ENCODE peak calls at places on chromosome 17, in ten cellular contexts. P is AG10803, H is H1, Q is mucosa of descending colon, E is fibroblast of mammary gland, O is neural progenitor cell, M is dorsolateral prefrontal cortex, N is HFF-Myc, S is gastrocnemius medialis, F is cardiac muscle cell. C is an unnamed sample.

GRCh38 chr17:13600475-13601316 is 1.0 kb downstream of the HS3ST3A1 start:
- DNase-seq in M (no peak), N (no peak), Q (peak), F (peak), E (no peak), S (no peak), O (peak), H (no peak), P (peak), C (no peak)

GRCh38 chr17:40551091-40551873 is 14.0 kb downstream of the CCR7 start:
- DNase-seq in N (no peak), O (no peak), M (peak), H (no peak), P (peak), S (peak), E (peak), F (peak), Q (peak), C (no peak)

GRCh38 chr17:30297715-30298114 is 6.0 kb upstream of the BLMH start:
- DNase-seq in O (no peak), E (no peak), P (no peak), M (no peak), S (no peak), F (no peak), H (no peak), N (no peak), Q (no peak), C (no peak)

GRCh38 chr17:3447625-3448024 is 14.0 kb upstream of the OR1E2 start:
- DNase-seq in M (no peak), F (peak), O (peak), N (no peak), S (no peak), H (no peak), P (no peak), Q (no peak), E (peak), C (no peak)

GRCh38 chr17:27563532-27563931 is 67.5 kb upstream of the LGALS9 start:
- DNase-seq in O (no peak), M (no peak), F (no peak), H (no peak), N (no peak), P (no peak), E (no peak), Q (no peak), S (no peak), C (no peak)

GRCh38 chr17:16504974-16505373 is 13.0 kb upstream of the LRRC75A start:
- DNase-seq in O (no peak), P (no peak), S (no peak), H (no peak), Q (no peak), M (no peak), F (no peak), N (no peak), E (no peak), C (no peak)

GRCh38 chr17:19341211-19341631 is 21.3 kb downstream of the B9D1 start:
- DNase-seq in P (no peak), O (no peak), S (no peak), F (no peak), N (no peak), E (no peak), Q (no peak), M (peak), H (no peak), C (no peak)

GRCh38 chr17:79064026-79064425 is 10.6 kb upstream of the ENGASE start:
- DNase-seq in H (no peak), E (no peak), M (peak), O (no peak), S (no peak), P (no peak), F (no peak), N (no peak), Q (no peak), C (no peak)

GRCh38 chr17:40605301-40605700 is 40.0 kb upstream of the CCR7 start:
- DNase-seq in F (no peak), M (no peak), S (no peak), Q (no peak), O (no peak), P (no peak), N (no peak), H (no peak), E (no peak), C (no peak)

GRCh38 chr17:5780476-5780875 is 196.2 kb upstream of the NLRP1 start:
- DNase-seq in E (peak), H (no peak), Q (no peak), S (no peak), M (no peak), O (no peak), P (peak), N (peak), F (peak), C (no peak)

GRCh38 chr17:2900842-2901241 is 104.6 kb downstream of the RAP1GAP2 start:
- DNase-seq in E (no peak), O (no peak), Q (no peak), N (no peak), H (no peak), S (no peak), M (no peak), F (no peak), P (no peak), C (no peak)

GRCh38 chr17:66593116-66593515 is 241.8 kb upstream of the CACNG5 start:
- DNase-seq in P (no peak), H (no peak), S (no peak), N (no peak), O (no peak), E (no peak), M (no peak), Q (no peak), F (no peak), C (no peak)

GRCh38 chr17:47099451-47099986 is 89.6 kb downstream of the CDC27 start:
- DNase-seq in H (no peak), M (no peak), O (no peak), N (no peak), E (no peak), F (no peak), S (no peak), P (no peak), Q (no peak), C (no peak)

GRCh38 chr17:66676421-66676820 is 158.5 kb upstream of the CACNG5 start:
- DNase-seq in F (no peak), M (no peak), P (no peak), S (peak), H (no peak), O (no peak), Q (peak), E (peak), N (no peak), C (no peak)

GRCh38 chr17:42744283-42744805 is 496 bp downstream of the EZH1 start:
- DNase-seq in M (no peak), P (peak), S (peak), H (peak), N (peak), F (peak), Q (peak), E (peak), O (no peak), C (no peak)

GRCh38 chr17:7294614-7295153 is at the start of gene YBX2:
- DNase-seq in P (no peak), N (no peak), S (peak), E (no peak), Q (peak), M (peak), F (peak), H (no peak), O (peak), C (no peak)

GRCh38 chr17:33002245-33002644 is 10.6 kb downstream of the SPACA3 start:
- DNase-seq in Q (no peak), E (no peak), N (no peak), S (no peak), H (no peak), P (no peak), O (no peak), F (no peak), M (no peak), C (no peak)

GRCh38 chr17:32993977-32994376 is 2.3 kb downstream of the SPACA3 start:
- DNase-seq in S (no peak), M (no peak), Q (no peak), N (no peak), H (no peak), F (no peak), P (no peak), O (no peak), E (no peak), C (no peak)

GRCh38 chr17:32998893-32999240 is 7.2 kb downstream of the SPACA3 start:
- DNase-seq in Q (no peak), F (peak), O (no peak), P (peak), H (no peak), N (no peak), S (no peak), M (no peak), E (peak), C (no peak)

GRCh38 chr17:32995416-32995815 is 3.8 kb downstream of the SPACA3 start:
- DNase-seq in E (no peak), H (no peak), P (no peak), M (no peak), N (no peak), Q (no peak), F (no peak), S (no peak), O (no peak), C (no peak)

GRCh38 chr17:32998111-32998892 is 6.7 kb downstream of the SPACA3 start:
- DNase-seq in O (peak), H (peak), M (peak), E (peak), Q (peak), N (peak), S (peak), P (peak), F (peak), C (no peak)
- H3K4me3 ChIP-seq in O (no peak), H (no peak), M (no peak), E (peak), Q (no peak), N (peak), S (no peak), P (peak), F (no peak), C (peak)

GRCh38 chr17:75009139-75009724 is 3.2 kb upstream of the MRPL58 start:
- DNase-seq in Q (no peak), P (no peak), S (no peak), E (no peak), N (no peak), F (no peak), O (no peak), M (no peak), H (no peak), C (no peak)

GRCh38 chr17:75011788-75012319 is 616 bp upstream of the MRPL58 start:
- DNase-seq in H (no peak), S (peak), N (peak), O (peak), F (peak), Q (peak), P (peak), E (peak), M (peak), C (no peak)

GRCh38 chr17:75012320-75013076 is at the start of gene MRPL58:
- DNase-seq in F (peak), S (peak), P (peak), M (peak), H (peak), Q (peak), O (peak), N (peak), E (peak), C (no peak)

GRCh38 chr17:75013077-75013391 is 564 bp downstream of the MRPL58 start:
- DNase-seq in O (no peak), Q (no peak), F (no peak), E (no peak), H (no peak), N (no peak), P (no peak), S (no peak), M (no peak), C (no peak)

DNA sequence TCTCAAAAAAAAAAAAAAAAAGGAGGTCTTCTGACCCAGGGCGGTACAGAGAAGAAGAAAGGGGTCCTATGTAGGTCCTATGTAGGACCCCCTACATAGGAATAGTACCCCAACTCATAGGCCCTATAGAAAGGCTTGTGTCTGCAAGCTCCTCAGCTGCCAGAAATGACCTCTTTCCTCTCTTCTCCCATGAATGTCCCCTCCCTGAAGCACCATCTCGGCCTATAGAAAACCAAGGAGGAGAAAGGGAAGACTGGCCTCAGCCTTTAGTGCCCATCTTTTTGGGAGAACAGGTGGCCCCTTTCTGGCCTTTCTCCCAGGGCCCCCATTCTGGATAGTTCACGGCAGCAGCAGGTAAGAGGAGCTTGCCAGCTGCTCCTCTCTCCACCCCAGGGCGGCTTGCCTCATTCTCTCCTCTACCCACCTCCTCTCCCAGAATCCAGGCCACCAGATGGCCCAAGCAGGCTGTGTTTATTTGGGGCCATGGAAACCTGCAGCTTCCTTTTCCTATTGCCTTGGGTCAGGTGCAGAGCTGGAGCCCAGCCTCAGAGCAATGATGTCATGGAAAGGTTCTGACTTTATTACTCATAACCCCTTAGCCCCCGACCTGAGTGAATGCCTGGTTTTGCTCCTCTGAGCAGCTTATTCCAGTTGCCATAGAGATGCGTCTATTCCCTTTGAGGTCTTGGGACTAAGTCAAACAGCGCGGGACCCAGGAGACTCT is 1.6 kb upstream of the MRPL58 start:
- DNase-seq in F (peak), S (peak), H (no peak), O (no peak), P (no peak), M (peak), Q (peak), E (peak), N (no peak), C (no peak)
- H3K4me3 ChIP-seq in F (no peak), S (no peak), H (no peak), O (no peak), P (no peak), M (no peak), Q (no peak), E (no peak), N (no peak), C (no peak)

GRCh38 chr17:45851464-45851863 is 6.8 kb downstream of the SPPL2C start:
- DNase-seq in O (no peak), Q (no peak), P (no peak), S (no peak), N (no peak), H (no peak), F (no peak), E (no peak), M (no peak), C (no peak)

GRCh38 chr17:45854209-45854608 is 9.5 kb downstream of the SPPL2C start:
- DNase-seq in S (no peak), N (no peak), E (no peak), P (no peak), M (no peak), H (no peak), F (no peak), O (no peak), Q (no peak), C (no peak)

GRCh38 chr17:45851022-45851421 is 6.3 kb downstream of the SPPL2C start:
- DNase-seq in N (no peak), O (no peak), Q (no peak), H (no peak), S (no peak), F (no peak), P (no peak), M (no peak), E (no peak), C (no peak)

GRCh38 chr17:45851873-45852272 is 7.2 kb downstream of the SPPL2C start:
- DNase-seq in O (no peak), S (no peak), N (no peak), P (no peak), E (no peak), F (no peak), M (no peak), Q (no peak), H (no peak), C (no peak)

DNA sequence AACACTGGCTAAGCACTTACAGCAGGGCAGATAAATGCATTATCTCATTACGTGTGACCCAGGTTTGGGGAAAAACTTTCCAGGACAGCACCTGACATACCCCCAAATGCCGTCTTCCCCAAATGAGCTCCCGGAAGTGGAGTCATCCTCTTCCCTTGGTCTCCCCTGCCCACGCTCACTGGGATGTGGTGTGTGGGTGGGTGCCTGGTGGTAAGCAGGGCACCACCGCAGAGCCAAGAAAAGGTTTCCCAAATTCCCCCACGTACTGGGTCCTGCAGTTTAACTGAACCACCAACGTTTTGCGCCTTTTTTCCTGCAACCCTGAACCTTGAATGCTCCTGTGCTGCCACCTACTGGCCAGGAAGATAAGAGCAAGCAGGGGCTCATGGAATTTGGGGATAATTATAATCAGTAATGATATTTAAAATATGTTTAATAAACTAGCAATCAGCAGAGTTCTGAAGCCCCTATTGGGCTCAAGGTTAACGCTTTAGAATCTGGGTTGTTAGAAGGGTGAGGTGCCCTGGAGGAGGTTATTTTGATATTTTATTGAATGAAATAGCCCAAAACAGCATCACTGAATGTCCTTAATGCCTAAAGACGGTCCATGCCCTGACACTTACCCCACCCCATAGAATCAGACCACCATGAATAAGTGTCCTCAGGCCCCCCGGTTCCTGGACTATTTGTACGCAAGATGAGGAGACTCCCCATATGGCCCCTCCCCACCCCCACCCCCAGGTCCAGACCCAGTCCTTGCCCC is 8.0 kb downstream of the SPPL2C start:
- DNase-seq in S (peak), H (peak), F (peak), P (peak), O (peak), E (peak), Q (peak), M (peak), N (peak), C (no peak)
- H3K4me3 ChIP-seq in S (no peak), H (no peak), F (no peak), P (no peak), O (no peak), E (no peak), Q (no peak), M (no peak), N (no peak), C (no peak)

DNA sequence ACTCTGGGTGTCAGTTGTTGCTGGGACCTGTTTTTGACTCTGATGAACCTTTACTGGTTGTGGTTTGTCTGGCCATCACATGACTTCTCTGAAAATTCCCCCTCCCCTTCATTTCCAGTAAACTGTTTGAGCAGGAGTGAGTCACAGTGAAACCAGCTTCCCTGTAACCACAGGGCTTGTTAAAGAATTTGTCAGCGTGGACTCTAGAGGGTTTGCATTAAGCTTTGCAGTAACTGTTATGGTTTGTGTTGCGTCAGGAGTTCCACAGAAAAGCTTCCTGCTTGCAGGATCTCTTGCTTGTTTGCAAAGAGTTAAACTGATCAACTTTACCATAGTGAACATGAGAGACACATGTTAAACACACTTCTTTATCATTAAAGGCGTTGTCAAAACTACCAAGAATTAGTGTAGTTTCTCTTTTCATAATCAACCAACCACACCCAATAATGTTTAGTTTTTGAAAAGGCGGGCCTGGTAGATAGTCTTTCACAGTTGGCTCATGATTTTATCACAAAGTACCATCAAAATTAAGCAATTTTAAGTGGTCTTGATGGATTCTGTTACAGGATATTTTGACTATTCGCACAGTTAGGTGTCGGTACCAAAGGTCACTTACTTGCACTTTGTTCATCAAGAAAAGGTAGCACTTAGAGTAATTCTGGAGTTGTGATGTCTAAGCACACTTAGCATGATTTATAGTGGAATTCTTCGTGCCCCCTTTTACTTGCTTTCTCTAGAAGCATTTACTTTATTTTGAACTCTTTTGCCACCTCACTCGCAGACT is 79.3 kb downstream of the VMP1 start:
- DNase-seq in M (no peak), F (peak), H (peak), O (peak), S (no peak), N (peak), E (peak), Q (no peak), P (peak), C (peak)
- H3K4me3 ChIP-seq in M (no peak), F (no peak), H (no peak), O (no peak), S (peak), N (peak), E (no peak), Q (no peak), P (no peak), C (peak)

DNA sequence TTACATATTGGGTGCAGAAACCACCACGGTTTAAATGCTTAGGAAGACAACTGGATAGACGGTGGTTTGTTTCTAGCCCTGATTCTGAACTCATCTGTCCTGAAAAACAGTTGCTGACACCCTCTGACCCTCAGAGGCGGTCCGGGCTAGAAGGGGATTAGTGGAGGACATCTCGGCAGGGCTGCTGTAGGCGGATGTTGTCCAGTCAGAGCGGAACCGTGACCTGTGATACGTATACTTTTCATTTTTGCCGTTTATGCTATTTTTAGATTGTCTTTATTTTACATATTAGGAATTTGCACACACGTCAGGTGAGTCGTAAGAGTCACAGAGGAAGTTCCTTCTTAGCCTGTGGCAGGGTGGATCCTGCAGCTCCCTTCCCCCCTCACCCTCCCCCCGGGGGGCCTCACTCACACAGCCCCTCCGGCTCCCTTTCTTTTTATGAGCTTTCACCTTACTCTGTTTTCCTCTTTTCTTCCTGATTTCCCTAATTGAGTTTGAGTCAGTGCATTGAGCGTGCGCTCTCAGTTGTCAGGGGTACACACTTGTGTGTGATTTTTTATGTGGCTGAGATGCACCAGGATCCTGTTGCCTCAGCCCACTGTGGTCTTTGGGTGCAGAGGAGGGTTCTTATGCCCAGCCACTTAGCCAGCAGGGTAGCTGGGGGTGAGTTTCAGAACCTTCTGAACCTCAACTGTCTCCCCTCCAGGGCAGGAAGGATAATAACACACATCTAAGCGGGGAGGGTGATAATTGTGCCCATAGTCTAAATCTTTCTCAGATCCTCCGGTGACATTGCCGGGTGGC is 211.1 kb upstream of the CHMP6 start:
- DNase-seq in N (no peak), M (no peak), P (no peak), F (no peak), Q (no peak), O (peak), H (no peak), E (peak), S (no peak), C (no peak)
- H3K4me3 ChIP-seq in N (no peak), M (no peak), P (no peak), F (no peak), Q (no peak), O (no peak), H (no peak), E (peak), S (no peak), C (no peak)

GRCh38 chr17:50146927-50147640 is 3.4 kb downstream of the PPP1R9B start:
- DNase-seq in O (no peak), N (no peak), E (no peak), S (no peak), Q (no peak), F (no peak), H (no peak), M (no peak), P (no peak), C (no peak)
- H3K4me3 ChIP-seq in O (peak), N (peak), E (peak), S (peak), Q (no peak), F (peak), H (no peak), M (peak), P (peak), C (peak)